ENCODE peak calls at places on chromosomes 12 and 14, in nine cellular contexts. S is left ventricle myocardium inferior; V is lower lobe of right lung; T is heart left ventricle; K is K562; R is pancreas; H is effector memory CD4-positive, alpha-beta T cell; A is right lobe of liver; N is body of pancreas. Z is an unnamed sample.
A peak's percentile ranks its signal among the peaks of the same experiment; 100 is the strongest.

GRCh38 chr12:78697817-78698415 is 166.7 kb upstream of the SYT1 start:
- DNase-seq in S (no peak), V (no peak), T (no peak), K (no peak), R (no peak), H (no peak), A (no peak), N (no peak), Z (no peak)

GRCh38 chr14:75022655-75023054 is 19.9 kb downstream of the EIF2B2 start:
- DNase-seq in S (peak; percentile 67), V (no peak), T (peak; percentile 26), K (peak; percentile 18), R (no peak), H (no peak), A (no peak), N (no peak), Z (peak; percentile 62)

GRCh38 chr12:52581481-52581880 is 7.8 kb upstream of the KRT74 start:
- DNase-seq in S (no peak), V (no peak), T (no peak), K (no peak), R (no peak), H (no peak), A (no peak), N (peak; percentile 18), Z (no peak)

GRCh38 chr12:122206111-122206881 is 2.8 kb downstream of the B3GNT4 start:
- DNase-seq in S (no peak), V (no peak), T (no peak), K (no peak), R (peak; percentile 65), H (no peak), A (no peak), N (no peak), Z (no peak)

GRCh38 chr14:101780887-101781239 is 19.4 kb downstream of the PPP2R5C start:
- DNase-seq in S (no peak), V (no peak), T (no peak), K (no peak), R (peak; percentile 71), H (no peak), A (peak; percentile 13), N (no peak), Z (no peak)

GRCh38 chr12:87820524-87821194 is 208.5 kb downstream of the C12orf50 start:
- DNase-seq in S (no peak), V (no peak), T (no peak), K (no peak), R (no peak), H (no peak), A (no peak), N (no peak), Z (no peak)

GRCh38 chr12:43444940-43445564 is 107.0 kb downstream of the ADAMTS20 start:
- DNase-seq in S (no peak), V (no peak), T (no peak), K (peak; percentile 4), R (no peak), H (peak; percentile 30), A (no peak), N (peak; percentile 70), Z (peak; percentile 68)

GRCh38 chr12:104877107-104877705 is 80.9 kb downstream of the SLC41A2 start:
- DNase-seq in S (no peak), V (no peak), T (peak; percentile 27), K (peak; percentile 28), R (no peak), H (peak; percentile 8), A (no peak), N (peak; percentile 59), Z (peak; percentile 47)

GRCh38 chr14:95730126-95730525 is 16.2 kb upstream of the TCL1A start:
- DNase-seq in S (no peak), V (no peak), T (no peak), K (no peak), R (no peak), H (no peak), A (no peak), N (no peak), Z (no peak)

GRCh38 chr12:848519-849191 is 96.3 kb downstream of the WNK1 start:
- DNase-seq in S (no peak), V (no peak), T (no peak), K (no peak), R (no peak), H (no peak), A (no peak), N (no peak), Z (no peak)

GRCh38 chr12:57320639-57321038 is 69.7 kb upstream of the STAC3 start:
- DNase-seq in S (no peak), V (no peak), T (no peak), K (no peak), R (no peak), H (no peak), A (no peak), N (no peak), Z (no peak)

GRCh38 chr12:88419794-88420193 is 160.5 kb downstream of the KITLG start:
- DNase-seq in S (no peak), V (no peak), T (no peak), K (no peak), R (no peak), H (no peak), A (no peak), N (no peak), Z (no peak)

GRCh38 chr14:101370593-101371569 is 190.4 kb upstream of the DIO3 start:
- DNase-seq in S (no peak), V (no peak), T (no peak), K (no peak), R (no peak), H (no peak), A (no peak), N (no peak), Z (no peak)

GRCh38 chr14:53999061-53999488 is 42.5 kb upstream of the BMP4 start:
- DNase-seq in S (no peak), V (peak; percentile 66), T (no peak), K (no peak), R (no peak), H (no peak), A (no peak), N (no peak), Z (no peak)

GRCh38 chr12:122888232-122888752 is 7.6 kb downstream of the VPS37B start:
- DNase-seq in S (peak; percentile 31), V (peak; percentile 84), T (no peak), K (peak; percentile 45), R (peak; percentile 83), H (peak; percentile 61), A (peak; percentile 59), N (peak; percentile 93), Z (no peak)

GRCh38 chr14:68843471-68844209 is 50.8 kb upstream of the ZFP36L1 start:
- DNase-seq in S (peak; percentile 82), V (peak; percentile 85), T (peak; percentile 78), K (peak; percentile 49), R (peak; percentile 89), H (peak; percentile 61), A (peak; percentile 75), N (peak; percentile 86), Z (peak; percentile 75)

GRCh38 chr12:124919646-124920352 is 5.3 kb upstream of the UBC start:
- DNase-seq in S (no peak), V (no peak), T (no peak), K (no peak), R (no peak), H (no peak), A (no peak), N (no peak), Z (no peak)

GRCh38 chr14:95314609-95315008 is 5.1 kb downstream of the CLMN start:
- DNase-seq in S (no peak), V (peak; percentile 49), T (no peak), K (no peak), R (no peak), H (no peak), A (peak; percentile 72), N (no peak), Z (peak; percentile 66)

GRCh38 chr14:81102217-81102616 is 118.5 kb downstream of the GTF2A1 start:
- DNase-seq in S (no peak), V (no peak), T (no peak), K (no peak), R (no peak), H (no peak), A (no peak), N (no peak), Z (no peak)

GRCh38 chr12:79487386-79488110 is 203.2 kb downstream of the PAWR start:
- DNase-seq in S (no peak), V (no peak), T (no peak), K (no peak), R (no peak), H (no peak), A (no peak), N (no peak), Z (no peak)

GRCh38 chr14:72261068-72261467 is 328.8 kb downstream of the RGS6 start:
- DNase-seq in S (no peak), V (no peak), T (no peak), K (no peak), R (no peak), H (no peak), A (no peak), N (no peak), Z (no peak)

GRCh38 chr12:59850268-59850667 is 254.4 kb downstream of the SLC16A7 start:
- DNase-seq in S (no peak), V (no peak), T (no peak), K (no peak), R (no peak), H (no peak), A (no peak), N (no peak), Z (no peak)

DNA sequence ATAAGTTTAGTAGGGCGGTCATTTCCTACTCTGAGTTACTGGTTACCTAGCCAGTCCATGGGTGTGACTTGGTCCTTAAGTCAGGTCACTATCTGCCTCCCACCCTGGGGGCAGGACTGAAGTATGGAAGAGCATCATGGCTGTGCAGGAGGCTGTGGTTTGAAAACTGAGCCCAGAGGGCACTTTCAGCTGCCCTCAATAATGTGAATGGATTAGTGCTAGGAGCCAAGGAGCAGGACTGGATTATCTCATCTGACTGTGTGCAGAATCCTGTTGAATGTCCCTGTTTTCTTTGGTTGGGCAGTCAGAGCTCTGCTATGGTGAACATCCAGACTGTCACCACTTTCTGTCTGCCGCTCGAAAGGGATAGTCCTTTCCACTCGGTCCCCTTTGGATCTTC is 1.6 kb downstream of the ATXN7L3B start:
- DNase-seq in S (no peak), V (no peak), T (no peak), K (peak; percentile 12), R (no peak), H (no peak), A (no peak), N (no peak), Z (no peak)
- H3K4me3 ChIP-seq in S (peak overlapping the region; percentile 74), V (peak overlapping the region; percentile 70), T (peak overlapping the region; percentile 73), K (peak overlapping the region; percentile 69), R (peak overlapping the region; percentile 47), H (peak overlapping the region; percentile 75), A (peak overlapping the region; percentile 79), N (no peak overlapping the region), Z (peak overlapping the region; percentile 94)

GRCh38 chr12:51448618-51449256 is 24.1 kb downstream of the SLC4A8 start:
- DNase-seq in S (no peak), V (no peak), T (no peak), K (no peak), R (no peak), H (no peak), A (no peak), N (no peak), Z (no peak)
- H3K36me3 ChIP-seq in S (no peaks in the 10 kb centered on the region), V (no peaks in the 10 kb centered on the region), T (no peaks in the 10 kb centered on the region), K (no peaks in the 10 kb centered on the region), R (no peaks in the 10 kb centered on the region), H (no peaks in the 10 kb centered on the region), A (no peaks in the 10 kb centered on the region), N (no peaks in the 10 kb centered on the region), Z (peaks cover 24% of the 10 kb centered on the region)

GRCh38 chr12:50032516-50033316 is 7.4 kb upstream of the RACGAP1 start:
- DNase-seq in S (no peak), V (peak; percentile 55), T (no peak), K (no peak), R (no peak), H (no peak), A (peak; percentile 40), N (no peak), Z (peak; percentile 24)
- H3K4me3 ChIP-seq in S (peak overlapping the region; percentile 44), V (peak overlapping the region; percentile 49), T (peak overlapping the region; percentile 35), K (no peak overlapping the region), R (no peak overlapping the region), H (no peak overlapping the region), A (peak overlapping the region; percentile 31), N (no peak overlapping the region), Z (no peak overlapping the region)

GRCh38 chr14:51701956-51702355 is 50.2 kb downstream of the FRMD6 start:
- DNase-seq in S (no peak), V (no peak), T (no peak), K (no peak), R (no peak), H (no peak), A (no peak), N (no peak), Z (no peak)
- H3K36me3 ChIP-seq in S (peaks cover 32% of the 10 kb centered on the region), V (peaks cover 15% of the 10 kb centered on the region), T (peaks cover 10% of the 10 kb centered on the region), K (no peaks in the 10 kb centered on the region), R (no peaks in the 10 kb centered on the region), H (no peaks in the 10 kb centered on the region), A (peaks cover 4% of the 10 kb centered on the region), N (no peaks in the 10 kb centered on the region), Z (peaks cover 30% of the 10 kb centered on the region)

Z was measured in BE2C.